ENCODE peak calls at places on chromosomes 5 and 9, in five cellular contexts. M is lower leg skin; R is ovary; C is stomach; Z is CD4-positive, alpha-beta T cell. A is an unnamed sample.

GRCh38 chr9:117091529-117091928 is 323.3 kb downstream of the ASTN2 start:
- DNase-seq in C (no peak), Z (no peak), R (no peak), M (no peak), A (no peak)

GRCh38 chr9:69674741-69675438 is 2.7 kb upstream of the APBA1 start:
- DNase-seq in M (no peak), C (no peak), R (no peak), Z (no peak), A (no peak)

GRCh38 chr5:138843789-138844461 is 31.2 kb downstream of the LRRTM2 start:
- DNase-seq in R (no peak), M (no peak), C (no peak), Z (no peak), A (no peak)

GRCh38 chr5:149397530-149397929 is 18.4 kb upstream of the IL17B start:
- DNase-seq in M (no peak), Z (no peak), R (peak; percentile 25), C (no peak), A (no peak)

GRCh38 chr5:141475625-141476131 is at the start of gene PCDHGC3:
- DNase-seq in M (peak; percentile 97), C (peak; percentile 88), R (peak; percentile 94), Z (no peak), A (peak; percentile 72)

GRCh38 chr9:68426755-68427154 is 70.3 kb downstream of the PGM5 start:
- DNase-seq in R (no peak), Z (no peak), M (no peak), C (no peak), A (no peak)

GRCh38 chr5:176792584-176793342 is 17.6 kb upstream of the UNC5A start:
- DNase-seq in M (no peak), Z (no peak), R (no peak), C (no peak), A (no peak)

GRCh38 chr9:35904966-35905781 is 828 bp upstream of the HRCT1 start:
- DNase-seq in R (no peak), Z (no peak), M (no peak), C (no peak), A (no peak)

GRCh38 chr5:14038341-14038959 is 94.0 kb upstream of the DNAH5 start:
- DNase-seq in Z (no peak), M (no peak), C (no peak), R (no peak), A (no peak)

GRCh38 chr9:78320875-78321496 is 24.1 kb downstream of the PSAT1 start:
- DNase-seq in Z (no peak), R (no peak), C (no peak), M (peak; percentile 40), A (no peak)

GRCh38 chr9:133928248-133928764 is 63.8 kb downstream of the VAV2 start:
- DNase-seq in Z (no peak), R (no peak), C (no peak), M (no peak), A (no peak)

GRCh38 chr9:111668026-111668573 is 6.7 kb downstream of the GNG10 start:
- DNase-seq in M (no peak), Z (no peak), C (no peak), R (no peak), A (no peak)

GRCh38 chr5:17432571-17432970 is 65.5 kb upstream of the TAF11L2 start:
- DNase-seq in R (no peak), M (no peak), Z (no peak), C (no peak), A (no peak)

GRCh38 chr9:77707696-77708095 is 59.6 kb upstream of the GNA14 start:
- DNase-seq in Z (no peak), M (peak; percentile 93), C (peak; percentile 40), R (peak; percentile 57), A (no peak)

GRCh38 chr9:114071197-114071795 is 6.8 kb downstream of the AMBP start:
- DNase-seq in M (peak; percentile 78), R (no peak), C (no peak), Z (no peak), A (no peak)

GRCh38 chr5:88643315-88643714 is 239.7 kb downstream of the MEF2C start:
- DNase-seq in C (no peak), M (no peak), Z (no peak), R (no peak), A (no peak)

GRCh38 chr9:19376931-19377330 is 3.1 kb downstream of the RPS6 start:
- DNase-seq in C (no peak), Z (no peak), R (no peak), M (no peak), A (no peak)

GRCh38 chr9:77927265-77927664 is 104.3 kb downstream of the GNAQ start:
- DNase-seq in C (no peak), M (no peak), R (no peak), Z (no peak), A (no peak)

GRCh38 chr9:38432922-38433510 is 8.8 kb upstream of the IGFBPL1 start:
- DNase-seq in M (no peak), C (no peak), Z (no peak), R (no peak), A (no peak)

DNA sequence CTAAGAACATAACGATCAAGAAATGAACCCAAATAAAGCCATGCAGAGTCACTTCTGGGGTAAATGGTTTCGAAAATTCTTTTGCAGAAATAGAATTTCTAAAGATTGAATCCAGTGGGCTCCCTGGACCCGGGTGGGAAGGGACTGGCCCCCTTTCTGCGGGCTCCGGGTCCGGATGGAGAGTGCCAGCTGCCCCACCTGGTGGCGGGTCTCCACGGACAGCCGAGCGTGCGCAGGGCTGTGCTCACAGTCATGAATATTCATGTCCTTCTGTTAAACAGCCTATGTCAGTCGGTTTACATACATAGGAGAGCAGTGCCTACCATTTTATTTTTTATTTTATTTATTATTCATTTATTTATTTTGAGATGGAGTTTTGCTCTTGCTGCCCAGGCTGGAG is 4.7 kb upstream of the PPP1R26 start:
- DNase-seq in C (peak; percentile 40), M (no peak), R (no peak), Z (no peak), A (peak; percentile 54)
- TF ChIP-seq CTCF in C (peak; percentile 30), M (no peak), R (no peak), Z (no peak), A (peak; percentile 44)

GRCh38 chr5:32147236-32147635 is 26.9 kb downstream of the GOLPH3 start:
- DNase-seq in C (no peak), Z (no peak), M (no peak), R (no peak), A (no peak)
- TF ChIP-seq CTCF in C (no peak), Z (no peak), M (no peak), R (no peak), A (no peak)

DNA sequence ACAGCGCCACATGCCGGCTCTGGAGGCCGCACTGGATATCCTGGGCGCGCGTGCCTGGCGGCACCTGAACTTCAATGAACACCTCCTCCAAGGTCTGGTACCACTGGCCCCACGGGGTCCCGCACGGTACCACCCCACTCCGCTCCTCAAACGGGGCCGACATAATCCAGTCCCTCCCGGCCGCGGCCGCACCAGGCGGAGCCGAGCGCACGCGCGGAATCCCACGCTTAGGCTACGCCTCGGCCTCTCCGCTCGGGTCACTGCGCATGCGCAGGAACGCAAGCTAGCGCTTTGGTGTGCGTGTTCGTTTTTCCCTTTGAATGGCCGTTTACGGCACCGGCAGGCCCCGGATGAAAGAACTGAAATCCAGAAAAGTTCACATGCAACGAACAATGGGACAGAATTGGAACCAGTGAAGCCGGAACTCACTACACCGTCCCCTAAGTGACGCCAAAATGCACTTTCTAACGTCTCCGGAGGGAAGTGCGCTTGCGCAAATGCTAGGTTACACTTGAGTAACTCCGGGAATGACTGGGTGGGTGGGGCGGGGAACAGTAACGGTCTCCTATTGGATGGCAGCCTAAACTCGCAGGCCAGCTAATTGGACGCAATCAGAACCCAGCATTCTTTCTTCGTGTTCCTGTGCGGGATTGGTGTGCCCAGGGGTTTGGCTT is at the start of gene NUDCD2:
- DNase-seq in M (peak; percentile 98), R (peak; percentile 98), C (peak; percentile 95), Z (peak; percentile 96), A (peak; percentile 95)
- TF ChIP-seq CTCF in M (no peak), R (peak; percentile 46), C (peak; percentile 33), Z (peak; percentile 35), A (no peak)

GRCh38 chr9:106648799-106649198 is 214.2 kb upstream of the ZNF462 start:
- DNase-seq in M (no peak), C (no peak), Z (no peak), R (no peak), A (no peak)
- TF ChIP-seq CTCF in M (no peak), C (peak; percentile 19), Z (no peak), R (no peak), A (no peak)

GRCh38 chr9:80595192-80595591 is 1023.4 kb downstream of the TLE4 start:
- DNase-seq in C (no peak), Z (no peak), M (no peak), R (no peak), A (no peak)
- TF ChIP-seq CTCF in C (no peak), Z (no peak), M (no peak), R (no peak), A (no peak)

DNA sequence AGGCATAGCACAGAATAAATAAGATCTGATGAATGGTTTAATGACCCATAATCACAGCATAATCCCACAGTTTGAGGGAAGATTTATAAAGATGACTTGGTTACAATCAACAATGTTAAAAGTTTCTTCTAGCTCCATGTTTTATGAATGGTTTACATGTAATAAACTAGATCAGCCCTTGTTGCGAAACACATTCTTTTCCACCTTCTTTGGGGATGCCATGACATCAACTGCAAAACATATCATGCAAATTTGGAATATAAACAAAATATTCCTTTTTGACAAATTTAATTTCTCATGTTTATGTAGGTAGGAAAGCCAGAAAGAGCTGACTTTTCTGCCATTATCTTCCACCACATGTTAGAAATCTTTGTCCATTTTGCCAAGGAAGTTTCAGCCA is 979.5 kb downstream of the MAT2B start:
- DNase-seq in M (no peak), C (no peak), R (no peak), Z (no peak), A (no peak)
- TF ChIP-seq CTCF in M (no peak), C (no peak), R (no peak), Z (no peak), A (no peak)